ENCODE peak calls at places on chromosomes 2 and 18, in eight cellular contexts. S is PC-9, N is fibroblast of lung, V is H9, Q is tibial artery, L is stomach, J is ovary, Z is neural progenitor cell. O is an unnamed sample. For H3K4me1 and H3K27me3, the result is how much of the 10 kb centered on the place peaks cover.

GRCh38 chr18:59381949-59382348 is 22.9 kb upstream of the LMAN1 start:
- DNase-seq in S (no peak), N (no peak), V (no peak), Q (no peak), L (no peak), J (no peak), Z (no peak), O (no peak)

GRCh38 chr2:203740741-203741363 is 34.4 kb downstream of the CD28 start:
- DNase-seq in S (no peak), N (no peak), V (no peak), Q (no peak), L (no peak), J (no peak), Z (no peak), O (no peak)

GRCh38 chr18:54957295-54957694 is 2.0 kb downstream of the CCDC68 start:
- DNase-seq in S (no peak), N (peak), V (no peak), Q (no peak), L (no peak), J (no peak), Z (no peak), O (no peak)

GRCh38 chr2:66433945-66434678 is 813 bp upstream of the MEIS1 start:
- DNase-seq in S (peak), N (peak), V (peak), Q (peak), L (peak), J (peak), Z (peak), O (peak)

GRCh38 chr2:234075521-234075915 is 25.0 kb downstream of the SPP2 start:
- DNase-seq in S (no peak), N (no peak), V (no peak), Q (no peak), L (no peak), J (no peak), Z (no peak), O (no peak)

GRCh38 chr2:205858781-205859478 is 176.6 kb downstream of the NRP2 start:
- DNase-seq in S (peak), N (peak), V (no peak), Q (no peak), L (peak), J (no peak), Z (no peak), O (no peak)

GRCh38 chr18:7566587-7567486 is at the start of gene PTPRM:
- DNase-seq in S (peak), N (peak), V (peak), Q (peak), L (peak), J (peak), Z (peak), O (no peak)

GRCh38 chr2:218002792-218003191 is at the start of gene TNS1:
- DNase-seq in S (no peak), N (peak), V (no peak), Q (peak), L (no peak), J (peak), Z (peak), O (no peak)

GRCh38 chr2:145910416-145910815 is 1390.5 kb upstream of the ZEB2 start:
- DNase-seq in S (no peak), N (no peak), V (no peak), Q (no peak), L (no peak), J (no peak), Z (no peak), O (no peak)

GRCh38 chr2:239463541-239464165 is 62.8 kb upstream of the HDAC4 start:
- DNase-seq in S (no peak), N (no peak), V (peak), Q (peak), L (no peak), J (no peak), Z (no peak), O (no peak)

GRCh38 chr18:39200153-39200552 is 1634.6 kb upstream of the CELF4 start:
- DNase-seq in S (no peak), N (no peak), V (no peak), Q (no peak), L (no peak), J (no peak), Z (no peak), O (no peak)

GRCh38 chr2:146189541-146189940 is 1655.3 kb upstream of the ACVR2A start:
- DNase-seq in S (no peak), N (no peak), V (no peak), Q (no peak), L (no peak), J (no peak), Z (no peak), O (no peak)

GRCh38 chr18:41767960-41768359 is 187.1 kb upstream of the PIK3C3 start:
- DNase-seq in S (peak), N (peak), V (no peak), Q (no peak), L (no peak), J (no peak), Z (peak), O (no peak)

GRCh38 chr2:189659734-189660133 is 1.5 kb upstream of the ASNSD1 start:
- DNase-seq in S (no peak), N (no peak), V (no peak), Q (no peak), L (no peak), J (no peak), Z (no peak), O (no peak)
- H3K27ac ChIP-seq in S (no peak), N (no peak), V (no peak), Q (no peak), L (no peak), J (no peak), Z (no peak), O (no peak)

GRCh38 chr18:76522104-76522503 is 27.1 kb upstream of the ZNF516 start:
- DNase-seq in S (no peak), N (no peak), V (peak), Q (no peak), L (no peak), J (peak), Z (peak), O (no peak)
- H3K4me1 ChIP-seq in S (under half), N (under half), V (under half), Q (under half), L (under half), J (under half), Z (half or more), O (under half)

GRCh38 chr2:176161817-176162626 is 4.9 kb downstream of the HOXD3 start:
- DNase-seq in S (no peak), N (no peak), V (no peak), Q (no peak), L (no peak), J (no peak), Z (peak), O (peak)
- H3K27me3 ChIP-seq in S (half or more), N (half or more), V (half or more), Q (half or more), L (under half), J (under half), Z (half or more), O (half or more)

GRCh38 chr2:235670974-235671787 is 177.3 kb downstream of the AGAP1 start:
- DNase-seq in S (no peak), N (no peak), V (no peak), Q (no peak), L (no peak), J (peak), Z (peak), O (no peak)
- H3K27ac ChIP-seq in S (peak), N (no peak), V (no peak), Q (peak), L (peak), J (no peak), Z (no peak), O (no peak)

GRCh38 chr18:14029512-14029911 is 102.7 kb downstream of the ZNF519 start:
- DNase-seq in S (no peak), N (no peak), V (no peak), Q (no peak), L (no peak), J (no peak), Z (no peak), O (no peak)
- H3K4me1 ChIP-seq in S (under half), N (under half), V (under half), Q (under half), L (under half), J (under half), Z (under half), O (under half)

GRCh38 chr2:58578276-58578675 is 337.2 kb upstream of the FANCL start:
- DNase-seq in S (no peak), N (no peak), V (no peak), Q (no peak), L (no peak), J (no peak), Z (no peak), O (no peak)
- H3K27me3 ChIP-seq in S (under half), N (under half), V (under half), Q (under half), L (under half), J (under half), Z (under half), O (under half)

GRCh38 chr2:240595381-240596079 is 9.0 kb downstream of the CAPN10 start:
- DNase-seq in S (no peak), N (peak), V (peak), Q (no peak), L (no peak), J (no peak), Z (peak), O (no peak)
- H3K27ac ChIP-seq in S (no peak), N (no peak), V (no peak), Q (peak), L (no peak), J (peak), Z (no peak), O (no peak)

GRCh38 chr2:105753380-105753779 is 8.7 kb downstream of the NCK2 start:
- DNase-seq in S (no peak), N (no peak), V (no peak), Q (no peak), L (no peak), J (no peak), Z (no peak), O (no peak)
- H3K4me1 ChIP-seq in S (under half), N (under half), V (under half), Q (under half), L (half or more), J (under half), Z (under half), O (under half)

DNA sequence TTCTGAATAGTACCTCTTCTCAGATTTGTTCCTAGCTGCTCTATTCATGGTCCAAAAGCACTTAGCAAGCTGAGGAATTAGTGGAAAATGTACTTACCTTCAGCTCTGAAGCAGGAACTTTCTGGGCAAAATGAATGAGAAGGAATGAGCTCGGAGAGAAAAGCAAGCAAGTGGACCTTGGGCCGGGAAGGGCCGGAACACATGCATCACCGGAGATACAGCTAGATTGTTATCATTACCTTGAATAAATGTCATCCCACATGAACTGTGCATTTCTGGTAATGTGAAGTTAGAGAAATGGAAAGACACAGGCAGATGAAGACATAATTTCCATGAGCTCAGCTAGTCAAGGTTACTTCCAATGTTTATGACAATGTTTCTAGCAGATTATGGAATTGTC is at the start of gene MC2R:
- DNase-seq in S (no peak), N (no peak), V (no peak), Q (no peak), L (no peak), J (no peak), Z (no peak), O (no peak)
- H3K27me3 ChIP-seq in S (half or more), N (under half), V (under half), Q (under half), L (under half), J (under half), Z (under half), O (under half)

O was measured in foreskin keratinocyte.